ENCODE peak calls at places on chromosomes 2 and 18, in seven cellular contexts. One of them, this sample, is unnamed.

GRCh38 chr2:237403024-237403882 is 10.7 kb downstream of the COL6A3 start:
- DNase-seq in neuronal stem cell: no peak
- DNase-seq in mesendoderm: peak; percentile 11
- DNase-seq in H1: no peak
- DNase-seq in IMR-90: peak; percentile 80
- DNase-seq in trophoblast cell: no peak
- DNase-seq in H9: no peak
- DNase-seq in this sample: no peak

GRCh38 chr18:58097127-58097906 is 53.3 kb downstream of the NEDD4L start:
- DNase-seq in IMR-90: peak; percentile 37
- DNase-seq in H9: no peak
- DNase-seq in neuronal stem cell: no peak
- DNase-seq in H1: no peak
- DNase-seq in mesendoderm: peak; percentile 74
- DNase-seq in trophoblast cell: peak; percentile 26
- DNase-seq in this sample: no peak

GRCh38 chr2:13650586-13651180 is 933.9 kb downstream of the TRIB2 start:
- DNase-seq in neuronal stem cell: no peak
- DNase-seq in H1: no peak
- DNase-seq in mesendoderm: peak; percentile 44
- DNase-seq in IMR-90: no peak
- DNase-seq in trophoblast cell: peak; percentile 26
- DNase-seq in H9: peak; percentile 67
- DNase-seq in this sample: peak; percentile 24

GRCh38 chr2:23953625-23954024 is 13.4 kb downstream of the UBXN2A start:
- DNase-seq in H1: no peak
- DNase-seq in IMR-90: no peak
- DNase-seq in mesendoderm: no peak
- DNase-seq in trophoblast cell: no peak
- DNase-seq in H9: no peak
- DNase-seq in neuronal stem cell: no peak
- DNase-seq in this sample: no peak

GRCh38 chr2:49807689-49808088 is 653.4 kb upstream of the FSHR start:
- DNase-seq in mesendoderm: peak; percentile 35
- DNase-seq in H1: no peak
- DNase-seq in H9: no peak
- DNase-seq in trophoblast cell: no peak
- DNase-seq in IMR-90: no peak
- DNase-seq in neuronal stem cell: no peak
- DNase-seq in this sample: no peak

GRCh38 chr18:27577265-27577664 is 392.2 kb upstream of the CHST9 start:
- DNase-seq in H1: no peak
- DNase-seq in IMR-90: no peak
- DNase-seq in H9: no peak
- DNase-seq in mesendoderm: no peak
- DNase-seq in trophoblast cell: no peak
- DNase-seq in neuronal stem cell: no peak
- DNase-seq in this sample: no peak

GRCh38 chr2:120886967-120887672 is 151.5 kb downstream of the GLI2 start:
- DNase-seq in H1: no peak
- DNase-seq in IMR-90: no peak
- DNase-seq in neuronal stem cell: no peak
- DNase-seq in mesendoderm: no peak
- DNase-seq in H9: no peak
- DNase-seq in trophoblast cell: no peak
- DNase-seq in this sample: no peak

GRCh38 chr2:2523395-2524339 is 192.6 kb upstream of the MYT1L start:
- DNase-seq in H1: no peak
- DNase-seq in trophoblast cell: no peak
- DNase-seq in H9: no peak
- DNase-seq in mesendoderm: no peak
- DNase-seq in IMR-90: no peak
- DNase-seq in neuronal stem cell: no peak
- DNase-seq in this sample: no peak

GRCh38 chr2:105179469-105180372 is 61.8 kb upstream of the GPR45 start:
- DNase-seq in trophoblast cell: peak; percentile 41
- DNase-seq in IMR-90: peak; percentile 71
- DNase-seq in mesendoderm: peak; percentile 67
- DNase-seq in H1: no peak
- DNase-seq in neuronal stem cell: no peak
- DNase-seq in H9: peak; percentile 44
- DNase-seq in this sample: peak; percentile 35

GRCh38 chr2:33804155-33804554 is 205.1 kb upstream of the FAM98A start:
- DNase-seq in IMR-90: no peak
- DNase-seq in neuronal stem cell: no peak
- DNase-seq in H1: no peak
- DNase-seq in mesendoderm: no peak
- DNase-seq in H9: no peak
- DNase-seq in trophoblast cell: no peak
- DNase-seq in this sample: no peak

GRCh38 chr2:202406445-202406967 is 30.4 kb downstream of the BMPR2 start:
- DNase-seq in trophoblast cell: no peak
- DNase-seq in neuronal stem cell: no peak
- DNase-seq in H1: no peak
- DNase-seq in mesendoderm: no peak
- DNase-seq in IMR-90: no peak
- DNase-seq in H9: no peak
- DNase-seq in this sample: no peak

GRCh38 chr2:237859533-237860272 is at the start of gene RAMP1:
- DNase-seq in H1: no peak
- DNase-seq in H9: no peak
- DNase-seq in mesendoderm: peak; percentile 39
- DNase-seq in IMR-90: peak; percentile 17
- DNase-seq in neuronal stem cell: no peak
- DNase-seq in trophoblast cell: peak; percentile 43
- DNase-seq in this sample: peak; percentile 37

GRCh38 chr18:59881728-59882685 is 17.8 kb upstream of the PMAIP1 start:
- DNase-seq in H1: no peak
- DNase-seq in IMR-90: peak; percentile 67
- DNase-seq in mesendoderm: peak; percentile 51
- DNase-seq in trophoblast cell: peak; percentile 18
- DNase-seq in neuronal stem cell: no peak
- DNase-seq in H9: no peak
- DNase-seq in this sample: peak; percentile 96

GRCh38 chr2:190493095-190493494 is 41.4 kb downstream of the NEMP2 start:
- DNase-seq in trophoblast cell: no peak
- DNase-seq in mesendoderm: no peak
- DNase-seq in H1: no peak
- DNase-seq in neuronal stem cell: no peak
- DNase-seq in H9: no peak
- DNase-seq in IMR-90: no peak
- DNase-seq in this sample: no peak

GRCh38 chr2:27640722-27641245 is 11.9 kb downstream of the GPN1 start:
- DNase-seq in H9: no peak
- DNase-seq in H1: no peak
- DNase-seq in neuronal stem cell: no peak
- DNase-seq in IMR-90: no peak
- DNase-seq in mesendoderm: no peak
- DNase-seq in trophoblast cell: no peak
- DNase-seq in this sample: no peak

GRCh38 chr2:216773072-216773471 is 77.7 kb upstream of the IGFBP5 start:
- DNase-seq in IMR-90: no peak
- DNase-seq in neuronal stem cell: no peak
- DNase-seq in trophoblast cell: no peak
- DNase-seq in H9: no peak
- DNase-seq in H1: no peak
- DNase-seq in mesendoderm: no peak
- DNase-seq in this sample: no peak

GRCh38 chr2:237742191-237742590 is 56.4 kb upstream of the RBM44 start:
- DNase-seq in mesendoderm: no peak
- DNase-seq in H1: no peak
- DNase-seq in H9: no peak
- DNase-seq in IMR-90: no peak
- DNase-seq in neuronal stem cell: no peak
- DNase-seq in trophoblast cell: no peak
- DNase-seq in this sample: no peak

GRCh38 chr2:25521665-25522387 is 151.6 kb downstream of the DTNB start:
- DNase-seq in neuronal stem cell: peak; percentile 26
- DNase-seq in H1: no peak
- DNase-seq in mesendoderm: peak; percentile 54
- DNase-seq in trophoblast cell: peak; percentile 78
- DNase-seq in H9: no peak
- DNase-seq in IMR-90: peak; percentile 81
- DNase-seq in this sample: peak; percentile 84

GRCh38 chr2:71800106-71800809 is 346.9 kb downstream of the DYSF start:
- DNase-seq in neuronal stem cell: no peak
- DNase-seq in mesendoderm: no peak
- DNase-seq in IMR-90: no peak
- DNase-seq in trophoblast cell: no peak
- DNase-seq in H9: no peak
- DNase-seq in H1: no peak
- DNase-seq in this sample: no peak

GRCh38 chr2:236160366-236161081 is 7.7 kb downstream of the GBX2 start:
- DNase-seq in H1: no peak
- DNase-seq in H9: no peak
- DNase-seq in IMR-90: no peak
- DNase-seq in mesendoderm: no peak
- DNase-seq in trophoblast cell: no peak
- DNase-seq in neuronal stem cell: no peak
- DNase-seq in this sample: no peak
- H3K27me3 ChIP-seq in H1: peaks cover 98% of the 10 kb centered on the region
- H3K27me3 ChIP-seq in H9: peaks cover 60% of the 10 kb centered on the region
- H3K27me3 ChIP-seq in IMR-90: peaks cover 93% of the 10 kb centered on the region
- H3K27me3 ChIP-seq in mesendoderm: peaks cover 69% of the 10 kb centered on the region
- H3K27me3 ChIP-seq in trophoblast cell: peaks cover 81% of the 10 kb centered on the region
- H3K27me3 ChIP-seq in neuronal stem cell: no peaks in the 10 kb centered on the region
- H3K27me3 ChIP-seq in this sample: peaks cover 96% of the 10 kb centered on the region

DNA sequence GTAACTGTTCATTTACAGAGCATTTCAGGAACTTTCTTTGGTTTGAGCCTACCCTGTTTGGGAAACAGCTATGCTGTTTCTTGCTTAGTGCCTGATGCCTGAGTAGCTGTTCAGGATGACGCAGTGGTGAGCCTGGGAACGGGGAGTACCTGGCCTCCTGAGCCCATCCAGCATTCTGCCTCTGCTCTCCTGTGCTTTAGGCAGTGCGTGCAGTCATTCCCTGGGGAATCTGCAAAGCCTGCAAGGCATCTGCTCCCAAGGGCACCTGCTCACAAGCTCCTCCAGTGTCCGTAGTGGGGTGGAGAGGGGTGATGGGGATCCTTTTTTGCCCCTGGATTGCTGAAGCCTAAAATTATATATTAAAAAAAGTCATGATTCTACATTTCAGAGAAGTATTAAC is 68.8 kb downstream of the RAPGEF4 start:
- DNase-seq in neuronal stem cell: no peak
- DNase-seq in IMR-90: no peak
- DNase-seq in H1: no peak
- DNase-seq in trophoblast cell: no peak
- DNase-seq in mesendoderm: no peak
- DNase-seq in H9: no peak
- DNase-seq in this sample: no peak
- H3K4ac ChIP-seq in neuronal stem cell: no peak overlapping the region
- H3K4ac ChIP-seq in IMR-90: no peak overlapping the region
- H3K4ac ChIP-seq in H1: no peak overlapping the region
- H3K4ac ChIP-seq in trophoblast cell: no peak overlapping the region
- H3K4ac ChIP-seq in mesendoderm: no peak overlapping the region
- H3K4ac ChIP-seq in H9: no peak overlapping the region
- H3K4ac ChIP-seq in this sample: no peak overlapping the region

DNA sequence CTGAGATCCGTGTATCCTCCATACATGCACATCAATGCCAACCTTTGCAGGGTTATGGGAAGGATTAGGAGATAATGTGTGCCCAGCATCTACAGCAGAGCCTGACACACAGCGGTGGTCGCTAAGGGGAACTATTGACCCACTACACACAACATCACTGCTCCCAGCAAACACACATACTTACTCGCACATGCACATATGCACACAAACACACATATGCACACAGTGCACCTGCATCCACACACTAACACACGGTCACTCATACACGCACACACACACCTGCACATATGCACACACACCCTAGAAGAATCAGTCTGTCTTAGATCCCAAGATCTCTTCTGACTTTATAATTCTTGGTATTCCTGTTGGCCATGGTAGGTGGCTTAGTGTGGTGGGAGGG is 118.3 kb downstream of the GYPC start:
- DNase-seq in IMR-90: no peak
- DNase-seq in neuronal stem cell: no peak
- DNase-seq in H1: no peak
- DNase-seq in mesendoderm: no peak
- DNase-seq in trophoblast cell: no peak
- DNase-seq in H9: no peak
- DNase-seq in this sample: no peak
- H3K27me3 ChIP-seq in IMR-90: peaks cover 13% of the 10 kb centered on the region
- H3K27me3 ChIP-seq in neuronal stem cell: peaks cover 28% of the 10 kb centered on the region
- H3K27me3 ChIP-seq in H1: no peaks in the 10 kb centered on the region
- H3K27me3 ChIP-seq in mesendoderm: no peaks in the 10 kb centered on the region
- H3K27me3 ChIP-seq in trophoblast cell: peaks cover 2% of the 10 kb centered on the region
- H3K27me3 ChIP-seq in H9: no peaks in the 10 kb centered on the region
- H3K27me3 ChIP-seq in this sample: peaks cover 43% of the 10 kb centered on the region

GRCh38 chr2:118430510-118431187 is 342.4 kb downstream of the INSIG2 start:
- DNase-seq in H9: no peak
- DNase-seq in mesendoderm: no peak
- DNase-seq in trophoblast cell: no peak
- DNase-seq in IMR-90: no peak
- DNase-seq in H1: no peak
- DNase-seq in neuronal stem cell: no peak
- DNase-seq in this sample: no peak
- H3K4ac ChIP-seq in H9: no peak overlapping the region
- H3K4ac ChIP-seq in mesendoderm: no peak overlapping the region
- H3K4ac ChIP-seq in trophoblast cell: no peak overlapping the region
- H3K4ac ChIP-seq in IMR-90: no peak overlapping the region
- H3K4ac ChIP-seq in H1: no peak overlapping the region
- H3K4ac ChIP-seq in neuronal stem cell: no peak overlapping the region
- H3K4ac ChIP-seq in this sample: no peak overlapping the region

GRCh38 chr2:240832816-240833497 is 12.9 kb upstream of the KIF1A start:
- DNase-seq in H9: no peak
- DNase-seq in neuronal stem cell: no peak
- DNase-seq in IMR-90: no peak
- DNase-seq in mesendoderm: no peak
- DNase-seq in trophoblast cell: no peak
- DNase-seq in H1: no peak
- DNase-seq in this sample: no peak
- H3K27me3 ChIP-seq in H9: peaks cover 2% of the 10 kb centered on the region
- H3K27me3 ChIP-seq in neuronal stem cell: peaks cover 49% of the 10 kb centered on the region
- H3K27me3 ChIP-seq in IMR-90: peaks cover 37% of the 10 kb centered on the region
- H3K27me3 ChIP-seq in mesendoderm: peaks cover 3% of the 10 kb centered on the region
- H3K27me3 ChIP-seq in trophoblast cell: peaks cover 13% of the 10 kb centered on the region
- H3K27me3 ChIP-seq in H1: peaks cover 17% of the 10 kb centered on the region
- H3K27me3 ChIP-seq in this sample: peaks cover 91% of the 10 kb centered on the region

GRCh38 chr2:36716136-36716535 is 19.6 kb downstream of the VIT start:
- DNase-seq in H9: no peak
- DNase-seq in H1: no peak
- DNase-seq in mesendoderm: no peak
- DNase-seq in IMR-90: no peak
- DNase-seq in trophoblast cell: no peak
- DNase-seq in neuronal stem cell: no peak
- DNase-seq in this sample: no peak

GRCh38 chr2:36713300-36713699 is 16.8 kb downstream of the VIT start:
- DNase-seq in trophoblast cell: no peak
- DNase-seq in H9: no peak
- DNase-seq in IMR-90: no peak
- DNase-seq in H1: no peak
- DNase-seq in neuronal stem cell: no peak
- DNase-seq in mesendoderm: peak; percentile 22
- DNase-seq in this sample: no peak

GRCh38 chr2:36717556-36718266 is 21.2 kb downstream of the VIT start:
- DNase-seq in IMR-90: no peak
- DNase-seq in trophoblast cell: no peak
- DNase-seq in neuronal stem cell: no peak
- DNase-seq in H1: no peak
- DNase-seq in H9: no peak
- DNase-seq in mesendoderm: peak; percentile 51
- DNase-seq in this sample: no peak
- H3K4ac ChIP-seq in IMR-90: no peak overlapping the region
- H3K4ac ChIP-seq in trophoblast cell: no peak overlapping the region
- H3K4ac ChIP-seq in neuronal stem cell: no peak overlapping the region
- H3K4ac ChIP-seq in H1: no peak overlapping the region
- H3K4ac ChIP-seq in H9: no peak overlapping the region
- H3K4ac ChIP-seq in mesendoderm: no peak overlapping the region
- H3K4ac ChIP-seq in this sample: no peak overlapping the region

This sample was measured in mesenchymal stem cell.